ENCODE peak calls at places on chromosome 12, in six cellular contexts. H is GM03348, G is NCI-H1092 treated with DMSO at 0.1 percent for 48 hours, M is H4, V is hypothalamus, Z is ELF-1. N is an unnamed sample.
A peak's percentile ranks its signal among the peaks of the same experiment; 100 is the strongest.

GRCh38 chr12:111124183-111124582 is 203.8 kb upstream of the MYL2 start:
- DNase-seq in H (no peak), G (no peak), M (no peak), V (no peak), Z (no peak), N (no peak)

GRCh38 chr12:51470116-51470515 is 45.5 kb downstream of the SLC4A8 start:
- DNase-seq in H (no peak), G (no peak), M (no peak), V (no peak), Z (no peak), N (no peak)

GRCh38 chr12:69330475-69331473 is 17.4 kb upstream of the LYZ start:
- DNase-seq in H (peak; percentile 9), G (peak; percentile 58), M (no peak), V (peak; percentile 17), Z (peak; percentile 74), N (peak; percentile 53)

GRCh38 chr12:66603458-66603857 is 75.4 kb downstream of the GRIP1 start:
- DNase-seq in H (no peak), G (no peak), M (no peak), V (no peak), Z (no peak), N (no peak)

GRCh38 chr12:15963271-15963670 is 52.1 kb downstream of the DERA start:
- DNase-seq in H (peak; percentile 29), G (no peak), M (no peak), V (no peak), Z (no peak), N (no peak)

GRCh38 chr12:46921754-46922113 is 95.9 kb upstream of the SLC38A4 start:
- DNase-seq in H (peak; percentile 62), G (no peak), M (no peak), V (no peak), Z (no peak), N (no peak)

GRCh38 chr12:31959051-31959700 is at the start of gene RESF1:
- DNase-seq in H (peak; percentile 96), G (peak; percentile 90), M (peak; percentile 71), V (peak; percentile 79), Z (peak; percentile 99), N (peak; percentile 89)

GRCh38 chr12:131102991-131103609 is 149.4 kb downstream of the ADGRD1 start:
- DNase-seq in H (no peak), G (no peak), M (no peak), V (no peak), Z (peak; percentile 77), N (no peak)

GRCh38 chr12:25979563-25979962 is 21.1 kb downstream of the RASSF8 start:
- DNase-seq in H (no peak), G (no peak), M (no peak), V (no peak), Z (peak; percentile 15), N (no peak)